ENCODE peak calls at places on chromosomes 11 and 22, in ten cellular contexts. One of them, this sample, is unnamed.

GRCh38 chr11:61659413-61660196 is 20.6 kb upstream of the DAGLA start:
- DNase-seq in IMR-90: no peak
- DNase-seq in cardiac muscle cell: no peak
- DNase-seq in CD4-positive, alpha-beta memory T cell: no peak
- DNase-seq in H7: no peak
- DNase-seq in neuronal stem cell: no peak
- DNase-seq in psoas muscle: peak; percentile 16
- DNase-seq in breast epithelium: no peak
- DNase-seq in fibroblast of lung: no peak
- DNase-seq in aorta: no peak
- DNase-seq in this sample: no peak

GRCh38 chr22:45105281-45105700 is 58.4 kb upstream of the NUP50 start:
- DNase-seq in breast epithelium: no peak
- DNase-seq in psoas muscle: no peak
- DNase-seq in fibroblast of lung: no peak
- DNase-seq in aorta: no peak
- DNase-seq in cardiac muscle cell: peak; percentile 94
- DNase-seq in CD4-positive, alpha-beta memory T cell: no peak
- DNase-seq in IMR-90: peak; percentile 97
- DNase-seq in neuronal stem cell: no peak
- DNase-seq in H7: no peak
- DNase-seq in this sample: no peak

GRCh38 chr22:28112548-28113043 is 193.5 kb upstream of the PITPNB start:
- DNase-seq in fibroblast of lung: peak; percentile 53
- DNase-seq in H7: no peak
- DNase-seq in neuronal stem cell: peak; percentile 58
- DNase-seq in CD4-positive, alpha-beta memory T cell: no peak
- DNase-seq in aorta: no peak
- DNase-seq in psoas muscle: peak; percentile 80
- DNase-seq in IMR-90: peak; percentile 43
- DNase-seq in breast epithelium: no peak
- DNase-seq in cardiac muscle cell: peak; percentile 72
- DNase-seq in this sample: no peak

GRCh38 chr11:102914238-102915043 is 39.7 kb upstream of the MMP12 start:
- DNase-seq in cardiac muscle cell: peak; percentile 59
- DNase-seq in aorta: no peak
- DNase-seq in breast epithelium: no peak
- DNase-seq in IMR-90: peak; percentile 56
- DNase-seq in H7: peak; percentile 30
- DNase-seq in psoas muscle: no peak
- DNase-seq in fibroblast of lung: peak; percentile 68
- DNase-seq in neuronal stem cell: peak; percentile 14
- DNase-seq in CD4-positive, alpha-beta memory T cell: no peak
- DNase-seq in this sample: no peak

GRCh38 chr11:104649002-104649401 is 249.3 kb downstream of the CASP12 start:
- DNase-seq in CD4-positive, alpha-beta memory T cell: no peak
- DNase-seq in IMR-90: no peak
- DNase-seq in cardiac muscle cell: no peak
- DNase-seq in fibroblast of lung: no peak
- DNase-seq in neuronal stem cell: no peak
- DNase-seq in aorta: no peak
- DNase-seq in breast epithelium: no peak
- DNase-seq in H7: no peak
- DNase-seq in psoas muscle: no peak
- DNase-seq in this sample: no peak

GRCh38 chr11:119530503-119530902 is 107.5 kb upstream of the THY1 start:
- DNase-seq in aorta: no peak
- DNase-seq in cardiac muscle cell: no peak
- DNase-seq in psoas muscle: no peak
- DNase-seq in fibroblast of lung: no peak
- DNase-seq in breast epithelium: no peak
- DNase-seq in CD4-positive, alpha-beta memory T cell: no peak
- DNase-seq in IMR-90: no peak
- DNase-seq in neuronal stem cell: no peak
- DNase-seq in H7: no peak
- DNase-seq in this sample: no peak

GRCh38 chr22:20392983-20393704 is 807 bp upstream of the ZNF74 start:
- DNase-seq in aorta: no peak
- DNase-seq in psoas muscle: no peak
- DNase-seq in H7: no peak
- DNase-seq in IMR-90: no peak
- DNase-seq in fibroblast of lung: no peak
- DNase-seq in cardiac muscle cell: no peak
- DNase-seq in neuronal stem cell: no peak
- DNase-seq in breast epithelium: no peak
- DNase-seq in CD4-positive, alpha-beta memory T cell: no peak
- DNase-seq in this sample: no peak

GRCh38 chr11:66291303-66291705 is 390 bp upstream of the TMEM151A start:
- DNase-seq in fibroblast of lung: no peak
- DNase-seq in neuronal stem cell: no peak
- DNase-seq in aorta: peak; percentile 57
- DNase-seq in psoas muscle: no peak
- DNase-seq in cardiac muscle cell: no peak
- DNase-seq in H7: no peak
- DNase-seq in CD4-positive, alpha-beta memory T cell: no peak
- DNase-seq in breast epithelium: no peak
- DNase-seq in IMR-90: no peak
- DNase-seq in this sample: no peak

GRCh38 chr11:133981156-133981555 is 24.4 kb upstream of the IGSF9B start:
- DNase-seq in H7: no peak
- DNase-seq in fibroblast of lung: no peak
- DNase-seq in neuronal stem cell: no peak
- DNase-seq in breast epithelium: no peak
- DNase-seq in psoas muscle: no peak
- DNase-seq in IMR-90: no peak
- DNase-seq in aorta: no peak
- DNase-seq in CD4-positive, alpha-beta memory T cell: no peak
- DNase-seq in cardiac muscle cell: no peak
- DNase-seq in this sample: no peak

GRCh38 chr11:69305885-69306540 is 12.1 kb downstream of the MYEOV start:
- DNase-seq in neuronal stem cell: no peak
- DNase-seq in fibroblast of lung: no peak
- DNase-seq in IMR-90: no peak
- DNase-seq in breast epithelium: no peak
- DNase-seq in cardiac muscle cell: no peak
- DNase-seq in psoas muscle: no peak
- DNase-seq in CD4-positive, alpha-beta memory T cell: no peak
- DNase-seq in H7: no peak
- DNase-seq in aorta: no peak
- DNase-seq in this sample: no peak

GRCh38 chr11:46616551-46617450 is at the start of gene HARBI1:
- DNase-seq in CD4-positive, alpha-beta memory T cell: peak; percentile 95
- DNase-seq in fibroblast of lung: peak; percentile 89
- DNase-seq in H7: peak; percentile 95
- DNase-seq in psoas muscle: peak; percentile 94
- DNase-seq in aorta: peak; percentile 92
- DNase-seq in IMR-90: peak; percentile 85
- DNase-seq in neuronal stem cell: peak; percentile 89
- DNase-seq in cardiac muscle cell: peak; percentile 95
- DNase-seq in breast epithelium: peak; percentile 85
- DNase-seq in this sample: peak; percentile 85

GRCh38 chr11:46617451-46618314 is at the start of gene ATG13:
- DNase-seq in CD4-positive, alpha-beta memory T cell: peak; percentile 84
- DNase-seq in breast epithelium: peak; percentile 78
- DNase-seq in psoas muscle: peak; percentile 91
- DNase-seq in fibroblast of lung: peak; percentile 88
- DNase-seq in aorta: peak; percentile 77
- DNase-seq in cardiac muscle cell: peak; percentile 85
- DNase-seq in neuronal stem cell: no peak
- DNase-seq in IMR-90: peak; percentile 67
- DNase-seq in H7: peak; percentile 92
- DNase-seq in this sample: peak; percentile 63

GRCh38 chr11:46615756-46616155 is 1.3 kb downstream of the HARBI1 start:
- DNase-seq in H7: no peak
- DNase-seq in CD4-positive, alpha-beta memory T cell: no peak
- DNase-seq in breast epithelium: no peak
- DNase-seq in neuronal stem cell: no peak
- DNase-seq in aorta: no peak
- DNase-seq in fibroblast of lung: no peak
- DNase-seq in IMR-90: peak; percentile 54
- DNase-seq in psoas muscle: no peak
- DNase-seq in cardiac muscle cell: no peak
- DNase-seq in this sample: no peak

DNA sequence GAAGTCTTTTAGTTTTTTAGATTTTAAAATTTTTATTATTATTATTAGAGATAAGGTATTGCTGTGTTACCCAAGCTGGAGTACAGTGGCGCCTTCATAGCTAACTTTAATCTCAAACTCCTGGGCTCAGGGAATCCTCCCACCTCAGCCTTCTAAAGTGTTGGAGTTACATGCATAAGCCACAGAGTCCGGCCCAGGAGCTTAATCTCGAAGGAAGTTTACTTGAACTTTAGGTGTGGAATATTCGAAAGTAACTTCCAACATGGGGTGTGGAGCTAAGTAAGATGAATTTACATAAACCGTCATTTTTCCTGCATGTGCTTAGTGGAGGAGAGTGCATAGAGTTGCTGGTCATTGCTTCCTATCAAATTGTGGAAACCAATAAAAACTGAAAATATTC is 1.4 kb downstream of the ATG13 start:
- DNase-seq in psoas muscle: no peak
- DNase-seq in breast epithelium: no peak
- DNase-seq in H7: no peak
- DNase-seq in cardiac muscle cell: no peak
- DNase-seq in aorta: no peak
- DNase-seq in IMR-90: no peak
- DNase-seq in neuronal stem cell: no peak
- DNase-seq in fibroblast of lung: no peak
- DNase-seq in CD4-positive, alpha-beta memory T cell: no peak
- DNase-seq in this sample: no peak
- H3K4me3 ChIP-seq in psoas muscle: peak overlapping the region; percentile 83
- H3K4me3 ChIP-seq in breast epithelium: peak overlapping the region; percentile 57
- H3K4me3 ChIP-seq in H7: no peak overlapping the region
- H3K4me3 ChIP-seq in cardiac muscle cell: peak overlapping the region; percentile 95
- H3K4me3 ChIP-seq in aorta: no peak overlapping the region
- H3K4me3 ChIP-seq in IMR-90: no peak overlapping the region
- H3K4me3 ChIP-seq in neuronal stem cell: peak overlapping the region; percentile 22
- H3K4me3 ChIP-seq in fibroblast of lung: peak overlapping the region; percentile 99
- H3K4me3 ChIP-seq in CD4-positive, alpha-beta memory T cell: no peak overlapping the region
- H3K4me3 ChIP-seq in this sample: no peak overlapping the region

DNA sequence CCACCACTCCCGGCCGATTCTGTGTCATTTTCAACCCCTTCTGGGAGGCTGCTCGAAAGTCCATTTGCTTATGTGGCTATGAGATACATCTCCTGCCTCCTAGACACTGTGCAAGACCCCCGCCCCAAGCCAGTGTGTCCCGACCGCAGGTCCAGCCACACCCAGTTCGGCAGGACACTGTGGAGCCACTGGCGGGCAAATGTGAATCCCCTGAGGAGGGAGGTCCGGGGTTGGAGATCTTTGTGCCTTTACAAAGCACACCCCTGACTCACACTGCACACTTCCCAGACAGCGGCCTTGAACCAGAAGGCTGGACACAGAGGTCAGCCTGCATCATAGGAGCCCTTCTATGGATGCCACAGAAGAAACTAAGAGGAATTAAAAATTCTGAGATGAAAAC is 17.4 kb downstream of the FXYD6 start:
- DNase-seq in cardiac muscle cell: no peak
- DNase-seq in H7: peak; percentile 2
- DNase-seq in psoas muscle: no peak
- DNase-seq in IMR-90: no peak
- DNase-seq in breast epithelium: no peak
- DNase-seq in neuronal stem cell: no peak
- DNase-seq in CD4-positive, alpha-beta memory T cell: no peak
- DNase-seq in fibroblast of lung: no peak
- DNase-seq in aorta: no peak
- DNase-seq in this sample: no peak
- H3K36me3 ChIP-seq in cardiac muscle cell: no peaks in the 10 kb centered on the region
- H3K36me3 ChIP-seq in H7: no peaks in the 10 kb centered on the region
- H3K36me3 ChIP-seq in psoas muscle: no peaks in the 10 kb centered on the region
- H3K36me3 ChIP-seq in IMR-90: no peaks in the 10 kb centered on the region
- H3K36me3 ChIP-seq in breast epithelium: no peaks in the 10 kb centered on the region
- H3K36me3 ChIP-seq in neuronal stem cell: peaks cover 11% of the 10 kb centered on the region
- H3K36me3 ChIP-seq in CD4-positive, alpha-beta memory T cell: no peaks in the 10 kb centered on the region
- H3K36me3 ChIP-seq in fibroblast of lung: no peaks in the 10 kb centered on the region
- H3K36me3 ChIP-seq in aorta: no peaks in the 10 kb centered on the region
- H3K36me3 ChIP-seq in this sample: no peaks in the 10 kb centered on the region

DNA sequence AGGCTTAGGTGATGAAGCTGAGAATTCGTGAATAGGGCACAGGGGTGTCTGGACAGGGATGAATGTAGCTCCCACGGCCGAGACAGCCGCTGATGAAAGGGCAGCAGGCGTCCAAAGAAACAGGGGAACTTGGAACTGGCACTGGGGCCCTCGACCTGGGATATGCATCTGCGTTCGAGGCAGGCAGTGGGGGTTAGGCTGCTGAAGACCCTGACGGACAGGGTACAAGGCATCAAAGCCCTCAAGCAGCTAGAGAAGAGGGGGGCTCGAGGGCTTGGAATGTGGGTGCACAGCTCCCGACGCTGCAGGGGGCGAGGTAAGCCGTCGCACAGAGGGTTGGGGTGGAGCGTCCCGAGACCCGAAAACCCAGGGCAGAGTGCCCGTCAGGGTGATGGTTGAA is 6.9 kb upstream of the SYT8 start:
- DNase-seq in IMR-90: no peak
- DNase-seq in aorta: peak; percentile 47
- DNase-seq in H7: peak; percentile 47
- DNase-seq in fibroblast of lung: no peak
- DNase-seq in neuronal stem cell: no peak
- DNase-seq in cardiac muscle cell: no peak
- DNase-seq in breast epithelium: no peak
- DNase-seq in CD4-positive, alpha-beta memory T cell: no peak
- DNase-seq in psoas muscle: no peak
- DNase-seq in this sample: no peak
- H3K4me3 ChIP-seq in IMR-90: no peak overlapping the region
- H3K4me3 ChIP-seq in aorta: no peak overlapping the region
- H3K4me3 ChIP-seq in H7: no peak overlapping the region
- H3K4me3 ChIP-seq in fibroblast of lung: no peak overlapping the region
- H3K4me3 ChIP-seq in neuronal stem cell: no peak overlapping the region
- H3K4me3 ChIP-seq in cardiac muscle cell: no peak overlapping the region
- H3K4me3 ChIP-seq in breast epithelium: peak overlapping the region; percentile 34
- H3K4me3 ChIP-seq in CD4-positive, alpha-beta memory T cell: no peak overlapping the region
- H3K4me3 ChIP-seq in psoas muscle: no peak overlapping the region
- H3K4me3 ChIP-seq in this sample: no peak overlapping the region

DNA sequence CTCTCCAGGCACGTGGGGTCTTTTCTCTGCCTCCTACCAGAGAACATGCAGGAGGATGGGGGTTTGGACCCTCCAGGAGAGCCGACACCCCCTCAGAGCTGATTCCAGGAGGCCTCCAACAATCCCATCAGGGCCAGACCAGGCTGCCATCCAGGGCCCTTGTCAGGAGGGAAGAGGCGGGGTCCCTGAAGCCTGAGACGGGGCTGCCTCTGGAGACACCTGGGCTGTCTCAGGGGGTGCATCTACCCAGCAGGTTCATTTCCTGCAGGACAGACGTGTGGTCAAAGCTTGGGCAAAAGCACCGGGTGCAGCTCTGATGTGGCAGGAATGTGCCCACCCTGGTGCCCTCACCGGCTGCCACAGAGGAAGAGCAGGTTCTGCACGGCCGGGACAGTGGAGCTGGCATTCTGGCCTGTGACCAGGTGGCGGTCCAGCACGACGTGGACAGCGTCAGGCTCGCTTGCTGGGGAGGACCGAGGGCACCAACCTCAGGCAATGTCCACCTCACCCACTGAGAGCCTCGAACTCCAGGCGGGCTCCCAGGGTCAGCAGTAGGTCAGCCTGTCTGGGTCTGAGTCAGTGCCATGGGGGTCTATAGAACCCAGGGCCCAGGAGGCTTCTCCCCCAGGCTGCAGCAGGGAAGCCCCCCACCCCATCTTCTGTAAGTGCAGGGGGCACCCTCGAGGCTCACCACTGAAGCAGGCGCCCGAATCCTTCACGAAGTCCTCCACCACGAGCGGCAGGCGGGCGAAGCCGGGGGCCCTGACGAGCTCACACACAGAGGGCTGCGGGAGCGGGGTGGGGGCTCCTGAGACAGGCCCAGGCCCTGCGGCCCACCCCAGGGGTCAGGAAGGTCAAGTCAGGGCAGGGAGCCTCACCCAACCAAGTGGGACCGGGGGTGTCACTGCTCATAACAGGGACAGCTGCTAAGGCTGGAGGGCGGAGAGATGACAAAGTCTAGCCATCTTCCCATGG is 6.4 kb downstream of the GATD1 start:
- DNase-seq in H7: no peak
- DNase-seq in aorta: peak; percentile 45
- DNase-seq in IMR-90: no peak
- DNase-seq in neuronal stem cell: no peak
- DNase-seq in fibroblast of lung: no peak
- DNase-seq in cardiac muscle cell: no peak
- DNase-seq in breast epithelium: no peak
- DNase-seq in psoas muscle: no peak
- DNase-seq in CD4-positive, alpha-beta memory T cell: no peak
- DNase-seq in this sample: no peak
- H3K36me3 ChIP-seq in H7: peaks cover 13% of the 10 kb centered on the region
- H3K36me3 ChIP-seq in aorta: no peaks in the 10 kb centered on the region
- H3K36me3 ChIP-seq in IMR-90: peaks cover 54% of the 10 kb centered on the region
- H3K36me3 ChIP-seq in neuronal stem cell: peaks cover 21% of the 10 kb centered on the region
- H3K36me3 ChIP-seq in fibroblast of lung: peaks cover 39% of the 10 kb centered on the region
- H3K36me3 ChIP-seq in cardiac muscle cell: peaks cover 16% of the 10 kb centered on the region
- H3K36me3 ChIP-seq in breast epithelium: no peaks in the 10 kb centered on the region
- H3K36me3 ChIP-seq in psoas muscle: no peaks in the 10 kb centered on the region
- H3K36me3 ChIP-seq in CD4-positive, alpha-beta memory T cell: peaks cover 23% of the 10 kb centered on the region
- H3K36me3 ChIP-seq in this sample: peaks cover 32% of the 10 kb centered on the region

This sample was measured in effector memory CD4-positive, alpha-beta T cell.